ENCODE peak calls at places on chromosomes 6 and 20, in nine cellular contexts. T is ovary, Z is heart left ventricle, R is adrenal gland, W is IMR-90, J is HepG2, D is A549, F is uterus, U is breast epithelium. O is an unnamed sample.

GRCh38 chr20:43752561-43753301 is 25.9 kb upstream of the GTSF1L start:
- DNase-seq in R (peak; percentile 55), J (no peak), F (no peak), T (no peak), Z (peak; percentile 19), D (no peak), U (no peak), W (peak; percentile 90), O (no peak)

GRCh38 chr20:64102647-64103354 is 4.6 kb downstream of the NPBWR2 start:
- DNase-seq in F (no peak), T (no peak), Z (no peak), D (no peak), W (no peak), J (no peak), U (no peak), R (peak; percentile 79), O (no peak)

GRCh38 chr6:46653439-46653942 is 716 bp downstream of the SLC25A27 start:
- DNase-seq in U (no peak), J (no peak), T (no peak), Z (no peak), D (no peak), F (no peak), W (no peak), R (no peak), O (no peak)

GRCh38 chr6:117989086-117989485 is 82.0 kb downstream of the SLC35F1 start:
- DNase-seq in R (no peak), J (no peak), U (no peak), D (no peak), W (no peak), Z (no peak), F (no peak), T (no peak), O (no peak)

GRCh38 chr20:21701171-21701876 is 4.1 kb upstream of the PAX1 start:
- DNase-seq in D (no peak), J (no peak), R (no peak), Z (no peak), T (no peak), U (no peak), F (no peak), W (no peak), O (no peak)

GRCh38 chr20:6473197-6473596 is 294.3 kb upstream of the BMP2 start:
- DNase-seq in D (no peak), T (no peak), W (peak; percentile 45), Z (no peak), R (no peak), F (no peak), J (no peak), U (no peak), O (no peak)

GRCh38 chr6:128280960-128281359 is 239.4 kb downstream of the PTPRK start:
- DNase-seq in D (no peak), T (no peak), Z (no peak), R (no peak), U (no peak), J (peak; percentile 52), W (no peak), F (no peak), O (peak; percentile 70)

GRCh38 chr6:136647363-136647763 is 97.1 kb upstream of the MAP7 start:
- DNase-seq in Z (peak; percentile 29), W (peak; percentile 97), F (no peak), T (no peak), R (peak; percentile 79), D (no peak), J (no peak), U (no peak), O (no peak)

GRCh38 chr20:58853976-58854637 is 1.6 kb downstream of the GNAS start:
- DNase-seq in J (no peak), Z (no peak), U (no peak), F (no peak), W (no peak), D (no peak), R (no peak), T (no peak), O (no peak)

GRCh38 chr6:30463651-30464618 is 25.4 kb upstream of the HLA-E start:
- DNase-seq in R (no peak), D (no peak), Z (no peak), U (no peak), W (peak; percentile 50), T (no peak), J (peak; percentile 23), F (no peak), O (no peak)

GRCh38 chr6:36581716-36582115 is 12.4 kb upstream of the SRSF3 start:
- DNase-seq in J (no peak), U (no peak), Z (no peak), T (no peak), F (no peak), D (no peak), W (no peak), R (no peak), O (no peak)

GRCh38 chr6:22929228-22929627 is 359.9 kb downstream of the HDGFL1 start:
- DNase-seq in W (no peak), F (no peak), J (no peak), R (no peak), Z (no peak), T (no peak), U (no peak), D (no peak), O (no peak)

GRCh38 chr20:48621256-48622078 is 206.3 kb downstream of the PREX1 start:
- DNase-seq in W (peak; percentile 4), F (no peak), U (no peak), R (no peak), D (peak; percentile 62), Z (no peak), T (peak; percentile 40), J (no peak), O (no peak)

GRCh38 chr6:165266236-165267025 is 43.0 kb downstream of the C6orf118 start:
- DNase-seq in W (no peak), T (no peak), U (no peak), F (no peak), Z (no peak), J (no peak), R (no peak), D (no peak), O (no peak)

DNA sequence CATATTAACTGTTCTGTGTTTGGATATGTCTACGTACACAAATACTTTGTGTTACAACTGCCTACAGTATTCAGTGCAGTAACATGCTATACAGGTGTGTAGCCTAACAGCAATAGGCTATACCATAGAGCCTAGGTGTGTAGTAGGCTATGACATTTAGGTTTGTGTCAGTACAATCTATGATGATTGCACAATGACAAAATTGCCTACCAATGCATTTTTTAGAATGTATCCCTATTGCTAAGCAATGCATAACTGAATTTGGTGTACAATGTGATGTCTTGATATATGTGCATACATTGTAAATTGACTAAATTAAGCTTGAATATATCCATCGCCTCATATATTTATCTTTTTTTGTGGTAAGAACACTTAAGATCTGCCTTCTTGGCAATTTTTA is 48.9 kb downstream of the C6orf118 start:
- DNase-seq in J (no peak), F (no peak), D (no peak), T (no peak), R (no peak), Z (no peak), W (no peak), U (no peak), O (no peak)
- TF ChIP-seq POLR2A in J (no peak), F (no peak), D (no peak), T (no peak), R (no peak), Z (no peak), W (no peak), U (no peak), O (no peak)

DNA sequence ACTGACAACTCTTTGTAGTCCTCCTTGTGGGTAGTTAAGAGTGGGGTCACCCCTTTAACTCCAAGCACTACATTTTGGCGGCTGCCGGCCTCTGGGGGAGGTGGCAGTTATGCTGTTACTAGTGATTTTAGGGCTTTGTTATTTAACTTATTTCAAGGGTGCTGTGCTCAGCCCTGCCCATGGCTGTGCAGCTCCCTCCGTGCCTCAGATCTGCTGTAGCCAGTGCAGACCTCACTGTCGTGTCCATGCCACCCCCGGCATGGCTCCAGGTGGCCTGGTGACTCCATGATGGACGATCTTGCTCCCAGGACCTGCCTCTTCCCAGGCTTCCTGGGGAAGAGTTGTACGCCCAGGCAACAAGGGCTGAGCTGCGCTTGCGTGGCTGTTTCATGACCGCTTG is 15.4 kb downstream of the UQCC2 start:
- DNase-seq in Z (no peak), T (no peak), R (peak; percentile 53), W (no peak), J (no peak), U (no peak), D (no peak), F (no peak), O (no peak)
- H3K4me1 ChIP-seq in Z (peaks cover 85% of the 10 kb centered on the region), T (peaks cover 16% of the 10 kb centered on the region), R (peaks cover 11% of the 10 kb centered on the region), W (peaks cover 20% of the 10 kb centered on the region), J (no peaks in the 10 kb centered on the region), U (peaks cover 40% of the 10 kb centered on the region), D (peaks cover 31% of the 10 kb centered on the region), F (peaks cover 17% of the 10 kb centered on the region), O (no peaks in the 10 kb centered on the region)

GRCh38 chr6:156651438-156651837 is 125.7 kb upstream of the ARID1B start:
- DNase-seq in F (no peak), D (no peak), R (no peak), T (no peak), J (no peak), Z (no peak), U (no peak), W (no peak), O (no peak)

GRCh38 chr6:156655267-156655918 is 121.8 kb upstream of the ARID1B start:
- DNase-seq in R (no peak), J (no peak), W (no peak), U (no peak), Z (no peak), D (no peak), F (no peak), T (no peak), O (no peak)

GRCh38 chr6:156650896-156651295 is 126.3 kb upstream of the ARID1B start:
- DNase-seq in R (no peak), Z (no peak), J (no peak), F (no peak), U (no peak), T (no peak), W (no peak), D (no peak), O (no peak)

GRCh38 chr6:156647440-156647839 is 129.7 kb upstream of the ARID1B start:
- DNase-seq in D (no peak), J (no peak), T (no peak), F (no peak), W (no peak), U (no peak), R (no peak), Z (no peak), O (no peak)

DNA sequence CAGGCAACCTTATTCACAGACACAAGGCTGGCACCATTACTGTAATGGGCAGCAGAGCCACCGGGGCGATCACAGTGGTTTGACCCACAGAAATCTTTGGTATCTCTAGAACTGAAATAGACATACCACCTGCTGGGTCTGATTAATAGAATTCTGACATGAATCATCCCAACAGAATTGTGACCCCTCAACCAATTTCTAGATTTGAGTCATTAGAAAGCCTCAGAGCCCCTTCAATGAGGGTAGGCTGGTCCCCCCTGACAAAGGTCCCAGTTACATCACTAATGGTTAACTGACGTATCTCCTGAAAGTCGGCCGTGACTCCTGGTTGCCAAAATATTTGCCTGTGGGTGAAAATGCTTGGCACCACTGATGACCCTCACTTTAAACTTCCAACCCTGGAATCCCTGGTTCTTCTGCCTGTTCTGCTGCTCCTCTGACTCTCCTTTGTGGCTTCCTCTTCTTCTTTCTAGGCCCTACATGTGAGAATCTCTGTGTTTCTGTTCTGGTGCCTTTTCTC is 124.9 kb upstream of the ARID1B start:
- DNase-seq in D (no peak), Z (no peak), R (no peak), J (no peak), F (no peak), U (no peak), W (no peak), T (no peak), O (no peak)
- TF ChIP-seq POLR2A in D (no peak), Z (no peak), R (no peak), J (no peak), F (no peak), U (no peak), W (no peak), T (no peak), O (no peak)

GRCh38 chr6:81997091-81997926 is 244.8 kb upstream of the TENT5A start:
- DNase-seq in R (no peak), U (no peak), T (no peak), W (peak; percentile 88), Z (no peak), J (no peak), D (no peak), F (no peak), O (no peak)
- H3K4me1 ChIP-seq in R (no peaks in the 10 kb centered on the region), U (no peaks in the 10 kb centered on the region), T (no peaks in the 10 kb centered on the region), W (peaks cover 19% of the 10 kb centered on the region), Z (peaks cover 3% of the 10 kb centered on the region), J (peaks cover 29% of the 10 kb centered on the region), D (peaks cover 32% of the 10 kb centered on the region), F (no peaks in the 10 kb centered on the region), O (no peaks in the 10 kb centered on the region)